ENCODE peak calls at places on chromosomes 16 and 17, in six cellular contexts. O is A549, R is psoas muscle, U is GM13977, E is A673, T is HFFc6. Y is an unnamed sample.

GRCh38 chr16:4882633-4883285 is 35.5 kb downstream of the UBN1 start:
- DNase-seq in E (no peak), U (no peak), O (no peak), T (peak; percentile 55), R (no peak), Y (peak; percentile 83)

GRCh38 chr16:4693956-4694663 is 748 bp downstream of the NUDT16L1 start:
- DNase-seq in E (peak; percentile 51), R (peak; percentile 57), T (peak; percentile 25), U (peak; percentile 89), O (peak; percentile 48), Y (peak; percentile 37)

GRCh38 chr16:83974475-83974874 is 6.4 kb downstream of the NECAB2 start:
- DNase-seq in T (no peak), U (no peak), R (no peak), O (no peak), E (no peak), Y (no peak)

GRCh38 chr16:10728035-10728462 is 15.6 kb upstream of the NUBP1 start:
- DNase-seq in U (no peak), O (no peak), T (no peak), R (no peak), E (no peak), Y (no peak)

GRCh38 chr17:679491-679890 is 35.1 kb downstream of the VPS53 start:
- DNase-seq in R (no peak), U (no peak), T (no peak), O (no peak), E (no peak), Y (no peak)

GRCh38 chr17:50841949-50842354 is 6.6 kb downstream of the WFIKKN2 start:
- DNase-seq in U (peak; percentile 88), O (peak; percentile 94), E (peak; percentile 81), R (peak; percentile 64), T (peak; percentile 60), Y (peak; percentile 16)

GRCh38 chr17:76354747-76355310 is 1.1 kb upstream of the PRPSAP1 start:
- DNase-seq in U (no peak), T (no peak), O (no peak), R (no peak), E (no peak), Y (no peak)

GRCh38 chr16:86089986-86090385 is 191.0 kb downstream of the IRF8 start:
- DNase-seq in T (no peak), U (peak; percentile 48), R (no peak), E (no peak), O (no peak), Y (no peak)

GRCh38 chr16:20904507-20905079 is 4.0 kb downstream of the LYRM1 start:
- DNase-seq in T (peak; percentile 71), U (peak; percentile 33), O (no peak), R (no peak), E (no peak), Y (peak; percentile 98)

GRCh38 chr16:10981697-10982216 is 37.4 kb downstream of the CLEC16A start:
- DNase-seq in U (peak; percentile 57), T (peak; percentile 11), R (no peak), O (peak; percentile 21), E (peak; percentile 50), Y (no peak)

GRCh38 chr16:57036315-57036714 is 47.0 kb downstream of the NLRC5 start:
- DNase-seq in T (no peak), E (no peak), O (no peak), U (no peak), R (no peak), Y (no peak)

GRCh38 chr16:6279261-6279660 is 1053.4 kb upstream of the RBFOX1 start:
- DNase-seq in O (no peak), R (no peak), U (no peak), E (no peak), T (no peak), Y (no peak)

GRCh38 chr16:11089504-11090124 is 145.2 kb downstream of the CLEC16A start:
- DNase-seq in U (no peak), E (no peak), R (no peak), T (no peak), O (no peak), Y (peak; percentile 46)

GRCh38 chr17:77285594-77286390 is 145.0 kb downstream of the SEC14L1 start:
- DNase-seq in R (peak; percentile 65), O (peak; percentile 72), T (peak; percentile 97), U (no peak), E (no peak), Y (peak; percentile 94)

GRCh38 chr17:76266244-76266938 is 1.2 kb downstream of the UBALD2 start:
- DNase-seq in O (peak; percentile 52), T (no peak), E (peak; percentile 45), R (no peak), U (no peak), Y (no peak)

GRCh38 chr17:43536236-43537088 is 9.7 kb downstream of the ETV4 start:
- DNase-seq in O (no peak), E (peak; percentile 85), R (no peak), U (no peak), T (no peak), Y (peak; percentile 28)

GRCh38 chr16:85428899-85429775 is 184.0 kb upstream of the GSE1 start:
- DNase-seq in R (peak; percentile 8), E (no peak), O (no peak), T (no peak), U (no peak), Y (no peak)

GRCh38 chr17:75487351-75488070 is 27.8 kb downstream of the CASKIN2 start:
- DNase-seq in E (no peak), R (peak; percentile 45), T (no peak), U (peak; percentile 79), O (no peak), Y (no peak)

GRCh38 chr16:27703545-27703944 is 153.6 kb downstream of the KATNIP start:
- DNase-seq in E (peak; percentile 68), R (no peak), O (no peak), U (no peak), T (peak; percentile 35), Y (no peak)

GRCh38 chr16:68445458-68445857 is 2.9 kb downstream of the SMPD3 start:
- DNase-seq in U (peak; percentile 66), R (no peak), E (peak; percentile 80), T (peak; percentile 38), O (peak; percentile 41), Y (no peak)

DNA sequence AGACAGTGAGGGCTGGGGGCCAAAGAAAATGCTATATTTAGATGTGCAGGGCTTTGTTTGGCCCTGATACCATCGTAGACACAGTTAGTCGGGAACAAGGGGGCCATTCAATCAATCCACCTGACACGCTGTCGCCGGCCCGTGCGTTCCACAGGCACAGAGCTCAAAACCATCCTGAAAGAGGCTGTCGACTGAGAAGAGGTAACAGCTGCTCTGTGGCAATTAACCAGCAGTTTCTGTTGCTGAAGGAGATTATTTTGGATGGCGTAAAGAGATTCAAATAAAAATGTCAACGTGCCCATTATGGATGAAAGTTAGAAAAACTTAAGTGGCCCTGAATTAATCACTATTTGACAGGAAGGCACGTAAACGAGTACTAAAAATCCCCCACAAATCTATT is 276.2 kb upstream of the IRX5 start:
- DNase-seq in T (no peak), U (no peak), O (no peak), E (peak; percentile 38), R (no peak), Y (no peak)
- TF ChIP-seq CTCF in T (no peak), U (no peak), O (no peak), E (no peak), R (no peak), Y (no peak)

DNA sequence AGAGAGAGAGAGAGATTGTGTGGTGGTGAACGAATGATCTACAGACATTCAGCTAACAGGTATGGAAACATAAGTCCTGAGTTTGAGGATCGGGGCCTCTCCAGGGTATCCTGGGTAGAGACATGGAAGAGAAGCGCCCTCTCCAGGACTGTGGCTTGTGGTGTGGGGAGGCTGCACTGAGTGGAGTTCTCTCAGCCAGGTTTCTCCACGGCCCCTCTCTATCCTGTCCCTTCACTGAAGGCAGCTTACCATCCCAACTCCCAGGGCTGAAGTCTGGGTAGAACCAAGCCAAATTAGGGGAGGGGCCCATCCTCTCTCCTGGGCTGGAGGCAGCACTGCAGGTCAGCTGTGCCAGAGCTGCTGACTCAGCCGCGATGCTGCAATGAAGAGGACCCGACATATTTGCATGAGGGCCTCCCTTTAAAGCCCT is 6.2 kb downstream of the C1QL1 start:
- DNase-seq in O (no peak), R (no peak), T (no peak), U (no peak), E (no peak), Y (no peak)
- TF ChIP-seq CTCF in O (peak; percentile 17), R (no peak), T (no peak), U (no peak), E (no peak), Y (no peak)

GRCh38 chr17:4405699-4406098 is 28.0 kb upstream of the SPNS3 start:
- DNase-seq in U (no peak), R (no peak), E (no peak), O (no peak), T (no peak), Y (no peak)

GRCh38 chr17:4406386-4406785 is 27.4 kb upstream of the SPNS3 start:
- DNase-seq in R (no peak), U (no peak), E (no peak), T (no peak), O (no peak), Y (no peak)

GRCh38 chr17:4409659-4410058 is 24.1 kb upstream of the SPNS3 start:
- DNase-seq in T (no peak), U (no peak), E (no peak), R (no peak), O (no peak), Y (no peak)

GRCh38 chr17:4407216-4407615 is 26.5 kb upstream of the SPNS3 start:
- DNase-seq in E (no peak), O (no peak), U (no peak), R (no peak), T (peak; percentile 33), Y (no peak)

DNA sequence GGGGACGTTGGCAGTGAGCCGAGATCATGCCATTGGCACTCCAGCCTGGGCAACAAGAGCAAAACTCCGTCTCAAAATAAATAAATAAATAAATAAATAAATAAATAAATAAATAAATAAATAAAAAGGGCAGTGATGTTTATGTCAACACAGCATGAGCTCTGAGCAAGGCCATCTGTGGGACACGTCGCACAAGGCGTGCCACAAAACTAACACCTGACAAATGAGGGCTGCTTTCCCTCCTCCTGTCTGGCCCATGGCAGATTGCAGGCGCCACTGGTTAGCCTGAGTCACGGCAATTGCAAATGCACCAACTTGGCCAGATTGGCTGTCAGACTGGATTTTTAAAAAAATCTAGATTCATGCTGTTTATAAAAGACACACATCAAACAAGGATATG is 25.9 kb upstream of the SPNS3 start:
- DNase-seq in E (no peak), T (no peak), U (no peak), O (no peak), R (no peak), Y (no peak)
- TF ChIP-seq CTCF in E (no peak), T (no peak), U (no peak), O (no peak), R (no peak), Y (no peak)

GRCh38 chr16:3518983-3519343 is 18.2 kb downstream of the CLUAP1 start:
- DNase-seq in U (no peak), O (no peak), E (no peak), R (no peak), T (no peak), Y (no peak)
- TF ChIP-seq CTCF in U (no peak), O (no peak), E (no peak), R (no peak), T (no peak), Y (no peak)

DNA sequence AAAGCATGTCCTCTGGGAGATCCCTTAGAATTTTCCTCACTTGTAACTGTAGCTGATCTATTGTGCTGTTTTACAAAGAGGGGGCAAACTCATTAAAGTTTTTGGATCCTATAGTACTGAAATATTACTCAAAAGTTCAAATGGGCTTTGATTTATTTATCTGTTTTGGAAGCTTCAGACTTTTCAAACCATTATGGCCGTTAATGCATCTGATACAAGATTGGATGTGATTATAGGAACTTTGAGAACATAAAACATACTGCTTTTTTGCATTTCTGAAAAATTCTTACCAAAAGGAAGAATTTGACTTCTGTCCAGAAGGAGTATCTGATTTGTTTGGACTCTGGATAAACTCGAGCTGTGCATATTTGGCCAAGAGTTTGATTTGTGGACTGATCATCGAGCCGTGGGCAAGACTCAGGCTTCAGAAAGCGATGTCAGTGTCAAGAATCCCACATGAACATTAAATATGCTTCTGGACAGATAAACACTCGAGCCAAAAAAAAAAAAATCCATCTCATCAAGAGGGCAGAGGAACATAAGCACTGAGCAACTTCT is 8.2 kb upstream of the MARCHF10 start:
- DNase-seq in O (no peak), R (no peak), U (no peak), E (no peak), T (no peak), Y (no peak)
- TF ChIP-seq CTCF in O (no peak), R (no peak), U (no peak), E (no peak), T (no peak), Y (no peak)

Y was measured in astrocyte.